ENCODE peak calls at places on chromosomes 2 and 18, in seven cellular contexts. V, C, L, Z, S, F and T are unnamed samples.

GRCh38 chr18:69935319-69936190 is 12.1 kb downstream of the CD226 start:
- DNase-seq in V (peak; percentile 89), C (no peak), L (no peak), Z (no peak), S (no peak), F (peak; percentile 4), T (no peak)

GRCh38 chr2:119441376-119442231 is 9.9 kb downstream of the TMEM37 start:
- DNase-seq in V (no peak), C (no peak), L (no peak), Z (no peak), S (no peak), F (no peak), T (no peak)

GRCh38 chr18:13051950-13052349 is 60.8 kb downstream of the CEP192 start:
- DNase-seq in V (peak; percentile 67), C (no peak), L (no peak), Z (no peak), S (no peak), F (no peak), T (no peak)

GRCh38 chr2:19801367-19802087 is 100.3 kb downstream of the TTC32 start:
- DNase-seq in V (no peak), C (no peak), L (peak; percentile 96), Z (peak; percentile 80), S (peak; percentile 90), F (no peak), T (peak; percentile 52)

GRCh38 chr2:6068441-6068935 is 376.3 kb downstream of the SOX11 start:
- DNase-seq in V (no peak), C (no peak), L (no peak), Z (no peak), S (no peak), F (no peak), T (no peak)

GRCh38 chr2:211899871-211900482 is 638.6 kb downstream of the ERBB4 start:
- DNase-seq in V (no peak), C (no peak), L (no peak), Z (no peak), S (no peak), F (no peak), T (no peak)

GRCh38 chr2:37342636-37343211 is 1.7 kb upstream of the QPCT start:
- DNase-seq in V (no peak), C (no peak), L (no peak), Z (no peak), S (peak; percentile 63), F (no peak), T (no peak)

GRCh38 chr2:224180810-224181209 is 141.7 kb upstream of the SERPINE2 start:
- DNase-seq in V (no peak), C (no peak), L (no peak), Z (peak; percentile 38), S (no peak), F (no peak), T (no peak)

GRCh38 chr2:195094330-195094729 is 562.7 kb upstream of the SLC39A10 start:
- DNase-seq in V (no peak), C (no peak), L (no peak), Z (no peak), S (no peak), F (no peak), T (no peak)

GRCh38 chr2:235238537-235238936 is 255.3 kb upstream of the AGAP1 start:
- DNase-seq in V (no peak), C (no peak), L (peak; percentile 71), Z (peak; percentile 46), S (no peak), F (no peak), T (peak; percentile 63)

GRCh38 chr2:136008205-136008865 is 22.9 kb upstream of the DARS1 start:
- DNase-seq in V (peak; percentile 94), C (no peak), L (peak; percentile 76), Z (peak; percentile 16), S (peak; percentile 75), F (no peak), T (peak; percentile 69)

GRCh38 chr2:44934962-44935853 is 6.3 kb upstream of the SIX3 start:
- DNase-seq in V (no peak), C (no peak), L (no peak), Z (no peak), S (no peak), F (no peak), T (no peak)

GRCh38 chr18:36078751-36079529 is 11.6 kb upstream of the RPRD1A start:
- DNase-seq in V (no peak), C (no peak), L (no peak), Z (no peak), S (no peak), F (no peak), T (no peak)

GRCh38 chr2:17245921-17246320 is 272.3 kb downstream of the RAD51AP2 start:
- DNase-seq in V (no peak), C (no peak), L (no peak), Z (no peak), S (no peak), F (no peak), T (no peak)

GRCh38 chr2:65079017-65079416 is 22.8 kb downstream of the CEP68 start:
- DNase-seq in V (no peak), C (no peak), L (no peak), Z (no peak), S (no peak), F (no peak), T (no peak)

GRCh38 chr2:215614296-215614695 is 178.4 kb upstream of the FN1 start:
- DNase-seq in V (no peak), C (no peak), L (no peak), Z (no peak), S (no peak), F (no peak), T (no peak)

GRCh38 chr18:8084160-8084559 is 517.0 kb downstream of the PTPRM start:
- DNase-seq in V (peak; percentile 2), C (peak; percentile 14), L (no peak), Z (peak; percentile 20), S (peak; percentile 51), F (peak; percentile 58), T (no peak)

GRCh38 chr2:223523541-223523940 is 78.6 kb downstream of the SCG2 start:
- DNase-seq in V (no peak), C (no peak), L (no peak), Z (no peak), S (no peak), F (no peak), T (no peak)

GRCh38 chr2:168705534-168706470 is 96.6 kb upstream of the NOSTRIN start:
- DNase-seq in V (peak; percentile 33), C (peak; percentile 38), L (no peak), Z (no peak), S (no peak), F (no peak), T (no peak)

GRCh38 chr2:160156665-160157064 is 43.4 kb downstream of the ITGB6 start:
- DNase-seq in V (no peak), C (no peak), L (no peak), Z (no peak), S (no peak), F (no peak), T (no peak)

GRCh38 chr18:34591920-34592444 is 118.1 kb upstream of the DTNA start:
- DNase-seq in V (no peak), C (no peak), L (peak; percentile 37), Z (no peak), S (no peak), F (no peak), T (no peak)

GRCh38 chr2:164457271-164457670 is 164.0 kb downstream of the GRB14 start:
- DNase-seq in V (no peak), C (no peak), L (no peak), Z (no peak), S (no peak), F (no peak), T (no peak)

GRCh38 chr2:189088566-189089225 is 90.9 kb downstream of the COL5A2 start:
- DNase-seq in V (no peak), C (no peak), L (no peak), Z (no peak), S (no peak), F (no peak), T (no peak)

GRCh38 chr2:215421859-215422461 is 13.9 kb downstream of the FN1 start:
- DNase-seq in V (no peak), C (no peak), L (no peak), Z (no peak), S (no peak), F (no peak), T (no peak)

DNA sequence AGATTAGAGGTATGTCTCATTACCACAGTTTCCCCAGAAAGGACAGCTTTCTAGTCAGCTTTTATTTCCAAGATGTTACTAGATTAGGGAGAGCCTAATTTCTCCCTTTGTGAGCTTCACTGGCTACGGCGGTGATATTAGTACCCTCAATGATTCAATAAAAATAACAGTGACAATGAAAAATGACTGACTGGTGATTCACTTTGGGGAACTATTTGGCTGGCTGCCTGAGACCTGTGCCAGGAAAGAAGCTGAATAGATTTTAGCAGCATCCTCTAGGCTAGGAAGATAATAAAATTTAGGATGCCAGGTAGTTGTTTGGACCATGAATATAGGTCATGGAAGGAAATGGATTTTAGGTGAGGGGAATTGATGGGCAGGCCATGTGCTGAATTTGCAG is 178.7 kb downstream of the FMNL2 start:
- DNase-seq in V (no peak), C (no peak), L (no peak), Z (no peak), S (no peak), F (no peak), T (no peak)
- H3K27ac ChIP-seq in V (no peak overlapping the region), C (no peak overlapping the region), L (no peak overlapping the region), Z (no peak overlapping the region), S (no peak overlapping the region), F (no peak overlapping the region), T (no peak overlapping the region)

DNA sequence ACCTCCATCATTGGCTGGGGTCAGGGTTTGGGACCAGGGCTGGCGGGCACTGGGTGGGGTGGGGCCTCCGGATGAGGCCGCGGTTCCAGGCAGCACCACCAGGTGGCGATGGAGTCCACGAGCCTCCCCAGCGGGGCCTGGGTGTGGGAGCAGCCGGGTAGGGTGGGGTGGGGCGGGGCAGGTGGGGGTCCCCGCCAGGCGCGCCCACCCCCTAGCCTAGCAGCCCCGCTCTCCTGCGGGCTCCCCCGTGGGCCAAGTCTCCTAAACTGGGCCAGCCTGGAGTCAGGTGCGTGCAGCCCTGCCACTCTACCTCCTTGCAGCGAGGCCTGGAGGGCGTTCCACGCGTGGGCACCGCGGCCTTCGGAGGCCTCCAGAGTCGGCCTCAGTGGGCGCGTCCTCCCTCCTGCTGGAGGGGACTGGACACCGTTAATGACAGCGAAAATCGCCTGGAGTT is 187.5 kb downstream of the TWIST2 start:
- DNase-seq in V (peak; percentile 32), C (peak; percentile 39), L (no peak), Z (peak; percentile 62), S (peak; percentile 81), F (peak; percentile 41), T (peak; percentile 40)
- H3K27ac ChIP-seq in V (no peak overlapping the region), C (no peak overlapping the region), L (no peak overlapping the region), Z (no peak overlapping the region), S (no peak overlapping the region), F (no peak overlapping the region), T (no peak overlapping the region)

DNA sequence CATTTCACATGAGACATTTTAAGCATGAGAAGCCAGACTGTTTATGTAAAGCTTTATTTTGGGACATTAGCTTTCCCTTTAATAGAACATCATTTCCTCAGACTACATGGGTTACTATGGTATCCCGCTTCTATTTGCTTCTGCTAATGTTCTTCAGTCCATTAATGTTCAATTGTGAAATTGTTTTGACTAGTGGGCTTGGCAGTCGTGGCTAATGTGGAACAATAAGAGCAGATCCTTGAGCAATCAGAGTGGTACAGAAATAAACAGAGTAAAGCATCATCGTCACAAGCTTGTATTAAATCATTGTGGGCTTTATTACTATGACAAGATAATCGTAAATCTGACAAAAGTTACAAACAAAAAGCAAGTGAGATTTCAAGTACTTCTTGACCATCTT is 60.2 kb downstream of the PDE1A start:
- DNase-seq in V (no peak), C (no peak), L (no peak), Z (peak; percentile 41), S (no peak), F (no peak), T (no peak)
- H3K27ac ChIP-seq in V (no peak overlapping the region), C (no peak overlapping the region), L (no peak overlapping the region), Z (peak overlapping the region; percentile 67), S (peak overlapping the region; percentile 33), F (no peak overlapping the region), T (no peak overlapping the region)

GRCh38 chr2:237259201-237259600 is 154.8 kb downstream of the COL6A3 start:
- DNase-seq in V (no peak), C (no peak), L (no peak), Z (no peak), S (no peak), F (no peak), T (no peak)
- H3K27ac ChIP-seq in V (no peak overlapping the region), C (no peak overlapping the region), L (no peak overlapping the region), Z (peak overlapping the region; percentile 98), S (peak overlapping the region; percentile 80), F (no peak overlapping the region), T (no peak overlapping the region)